ENCODE peak calls at places on chromosomes 3 and 15, in five cellular contexts. L is NCI-H2227 treated with DMSO at 0.1 percent for 48 hours, K is ELF-1, T is Daoy, Z is H54. G is an unnamed sample.

GRCh38 chr3:189276481-189277190 is 104.9 kb downstream of the TPRG1 start:
- DNase-seq in T (peak), Z (peak), K (no peak), L (no peak), G (no peak)

GRCh38 chr3:9852528-9852927 is 8.7 kb upstream of the RPUSD3 start:
- DNase-seq in L (no peak), K (no peak), Z (no peak), T (no peak), G (no peak)

GRCh38 chr3:144273611-144274010 is 302.0 kb downstream of the DIPK2A start:
- DNase-seq in L (no peak), Z (no peak), T (no peak), K (no peak), G (no peak)

GRCh38 chr3:106643684-106644161 is 733.5 kb upstream of the CCDC54 start:
- DNase-seq in T (no peak), L (no peak), Z (no peak), K (no peak), G (no peak)

GRCh38 chr3:97131476-97131875 is 317.1 kb downstream of the EPHA6 start:
- DNase-seq in L (no peak), K (no peak), T (no peak), Z (no peak), G (no peak)

GRCh38 chr15:69713726-69714559 is 261.3 kb downstream of the RPLP1 start:
- DNase-seq in L (no peak), K (no peak), Z (no peak), T (peak), G (no peak)

GRCh38 chr3:13620281-13620680 is 71.4 kb downstream of the FBLN2 start:
- DNase-seq in L (no peak), Z (no peak), K (no peak), T (no peak), G (peak)

GRCh38 chr15:88580532-88580931 is 34.1 kb upstream of the DET1 start:
- DNase-seq in K (no peak), Z (no peak), T (no peak), L (no peak), G (no peak)

GRCh38 chr15:53569756-53570480 is 189.5 kb downstream of the WDR72 start:
- DNase-seq in K (no peak), T (no peak), L (no peak), Z (no peak), G (no peak)

GRCh38 chr3:8658326-8659212 is 14.0 kb upstream of the SSUH2 start:
- DNase-seq in T (peak), L (peak), K (no peak), Z (no peak), G (no peak)

GRCh38 chr3:194282436-194283122 is 68.5 kb downstream of the CPN2 start:
- DNase-seq in T (no peak), K (no peak), Z (no peak), L (no peak), G (no peak)

GRCh38 chr15:66907826-66908502 is 157.4 kb upstream of the SMAD3 start:
- DNase-seq in T (no peak), Z (no peak), K (no peak), L (no peak), G (no peak)

GRCh38 chr3:127488141-127488672 is 102.3 kb downstream of the TPRA1 start:
- DNase-seq in K (no peak), T (no peak), Z (no peak), L (no peak), G (no peak)

GRCh38 chr3:48493203-48493501 is 10.8 kb downstream of the SHISA5 start:
- DNase-seq in Z (no peak), L (no peak), T (no peak), K (no peak), G (no peak)

GRCh38 chr15:98360031-98360430 is 288.3 kb upstream of the IGF1R start:
- DNase-seq in K (no peak), Z (no peak), L (no peak), T (no peak), G (no peak)

GRCh38 chr3:46868948-46869347 is 5.7 kb upstream of the MYL3 start:
- DNase-seq in L (no peak), Z (no peak), T (no peak), K (no peak), G (no peak)

GRCh38 chr3:107992976-107993684 is 97.7 kb downstream of the CD47 start:
- DNase-seq in Z (peak), T (peak), L (no peak), K (peak), G (no peak)

GRCh38 chr15:71951134-71951533 is 140.8 kb downstream of the NR2E3 start:
- DNase-seq in L (no peak), T (no peak), K (no peak), Z (no peak), G (no peak)

GRCh38 chr3:37198996-37199395 is 24.6 kb upstream of the LRRFIP2 start:
- DNase-seq in T (peak), K (no peak), L (no peak), Z (no peak), G (no peak)